ENCODE peak calls at places on chromosomes 13 and 19, in ten cellular contexts. Y is NCI-H2081 treated with DMSO at 0.1 percent for 48 hours; C is H4; A is anterior cingulate cortex; H is OCI-LY7; E is CD8-positive, alpha-beta memory T cell; T is ecto neural progenitor cell; K is astrocyte of the cerebellum; L is GM13976; W is dorsolateral prefrontal cortex. R is an unnamed sample.

GRCh38 chr19:42191855-42192254 is 25.6 kb downstream of the DEDD2 start:
- DNase-seq in C (peak; percentile 84), L (no peak), H (no peak), E (no peak), K (no peak), Y (no peak), W (no peak), A (no peak), T (no peak), R (peak; percentile 90)

GRCh38 chr13:93227280-93227905 is 786 bp downstream of the GPC6 start:
- DNase-seq in W (peak; percentile 16), L (peak; percentile 14), A (no peak), K (no peak), Y (peak; percentile 9), H (no peak), T (peak; percentile 78), C (peak; percentile 21), E (no peak), R (no peak)

GRCh38 chr13:99013951-99014350 is 36.1 kb upstream of the DOCK9 start:
- DNase-seq in L (no peak), W (no peak), T (no peak), Y (no peak), H (no peak), K (no peak), E (no peak), C (no peak), A (no peak), R (no peak)

GRCh38 chr19:2631213-2631821 is 71.2 kb downstream of the GNG7 start:
- DNase-seq in K (no peak), H (peak; percentile 81), W (no peak), E (no peak), C (no peak), L (no peak), A (no peak), Y (no peak), T (no peak), R (no peak)

GRCh38 chr13:67023088-67023893 is 206.8 kb downstream of the PCDH9 start:
- DNase-seq in T (no peak), K (peak; percentile 99), A (no peak), W (no peak), C (peak; percentile 84), H (peak; percentile 37), L (no peak), Y (no peak), E (no peak), R (no peak)

GRCh38 chr13:40388617-40389016 is 277.8 kb downstream of the FOXO1 start:
- DNase-seq in L (peak; percentile 65), T (no peak), E (peak; percentile 67), Y (no peak), K (no peak), C (peak; percentile 88), H (peak; percentile 96), A (no peak), W (no peak), R (peak; percentile 27)

GRCh38 chr13:46321494-46322225 is 65.4 kb downstream of the RUBCNL start:
- DNase-seq in Y (no peak), L (peak; percentile 74), K (peak; percentile 47), C (peak; percentile 27), W (peak; percentile 45), H (peak; percentile 84), A (no peak), E (peak; percentile 57), T (peak; percentile 62), R (peak; percentile 27)

GRCh38 chr13:54945978-54946377 is 1917.4 kb downstream of the OLFM4 start:
- DNase-seq in K (no peak), H (no peak), A (no peak), C (no peak), Y (peak; percentile 4), W (no peak), T (no peak), E (no peak), L (no peak), R (no peak)

GRCh38 chr13:110485604-110486003 is 75.9 kb downstream of the RAB20 start:
- DNase-seq in A (no peak), E (no peak), W (no peak), H (no peak), L (no peak), K (peak; percentile 27), Y (no peak), C (no peak), T (peak; percentile 76), R (no peak)

GRCh38 chr13:28494537-28494860 is 429 bp downstream of the FLT1 start:
- DNase-seq in E (no peak), W (no peak), C (no peak), T (no peak), A (no peak), L (no peak), K (no peak), H (no peak), Y (no peak), R (no peak)

R was measured in colonic mucosa.